ENCODE peak calls at places on chromosomes 4 and X, in five cellular contexts. V is ovary, D is upper lobe of right lung, E is left lung, J is lower lobe of right lung. I is an unnamed sample.

GRCh38 chrX:129359269-129359668 is 164.0 kb downstream of the SMARCA1 start:
- DNase-seq in J (no peak), E (no peak), V (no peak), D (no peak), I (no peak)

GRCh38 chrX:22527302-22527701 is 254.6 kb downstream of the CBLL2 start:
- DNase-seq in D (no peak), V (no peak), E (no peak), J (no peak), I (no peak)

GRCh38 chrX:13028871-13029336 is 15.5 kb downstream of the FAM9C start:
- DNase-seq in D (no peak), V (no peak), J (no peak), E (no peak), I (no peak)

GRCh38 chr4:40121515-40121914 is 64.9 kb downstream of the N4BP2 start:
- DNase-seq in D (no peak), E (no peak), V (no peak), J (no peak), I (no peak)

GRCh38 chr4:20318011-20318898 is 66.5 kb downstream of the SLIT2 start:
- DNase-seq in V (no peak), E (no peak), J (no peak), D (no peak), I (no peak)

GRCh38 chr4:156972370-156972980 is 876 bp upstream of the PDGFC start:
- DNase-seq in V (no peak), D (no peak), E (no peak), J (no peak), I (no peak)

GRCh38 chr4:1210971-1211370 is 38.0 kb downstream of the CTBP1 start:
- DNase-seq in J (peak; percentile 47), D (peak; percentile 58), V (peak; percentile 56), E (peak; percentile 31), I (no peak)

GRCh38 chr4:113760094-113760851 is 1.3 kb downstream of the CAMK2D start:
- DNase-seq in E (no peak), V (peak; percentile 50), J (peak; percentile 56), D (peak; percentile 67), I (peak; percentile 28)

GRCh38 chrX:128460835-128461234 is 408.6 kb upstream of the ACTRT1 start:
- DNase-seq in V (no peak), E (no peak), D (no peak), J (no peak), I (no peak)

GRCh38 chrX:55379396-55379795 is 72.5 kb upstream of the MAGEH1 start:
- DNase-seq in E (no peak), D (no peak), J (no peak), V (no peak), I (no peak)

GRCh38 chr4:117467404-117467803 is 382.0 kb upstream of the TRAM1L1 start:
- DNase-seq in J (no peak), D (no peak), E (no peak), V (no peak), I (no peak)

GRCh38 chrX:19747672-19748610 is 139.5 kb downstream of the SH3KBP1 start:
- DNase-seq in V (no peak), J (peak; percentile 39), E (no peak), D (no peak), I (peak; percentile 74)

GRCh38 chrX:36856849-36857248 is 151.3 kb upstream of the FAM47C start:
- DNase-seq in J (no peak), D (no peak), E (no peak), V (no peak), I (no peak)

GRCh38 chr4:70637239-70637920 is 8.8 kb downstream of the ENAM start:
- DNase-seq in V (no peak), J (no peak), E (no peak), D (no peak), I (no peak)

GRCh38 chr4:169249214-169249973 is 21.4 kb downstream of the SH3RF1 start:
- DNase-seq in J (no peak), V (no peak), D (no peak), E (no peak), I (no peak)

GRCh38 chr4:47213971-47214370 is 182.6 kb downstream of the GABRB1 start:
- DNase-seq in V (no peak), D (no peak), J (no peak), E (no peak), I (no peak)

GRCh38 chrX:13341491-13342101 is 21.7 kb upstream of the ATXN3L start:
- DNase-seq in E (no peak), V (no peak), D (no peak), J (no peak), I (peak; percentile 1)

GRCh38 chr4:136706942-136707341 is 825.4 kb downstream of the PCDH18 start:
- DNase-seq in E (no peak), D (no peak), V (no peak), J (no peak), I (no peak)

GRCh38 chrX:31268359-31268758 is 196.5 kb upstream of the FTHL17 start:
- DNase-seq in V (no peak), J (no peak), D (no peak), E (no peak), I (no peak)

GRCh38 chrX:124042042-124042441 is 80.5 kb downstream of the STAG2 start:
- DNase-seq in V (no peak), E (no peak), D (no peak), J (no peak), I (no peak)

GRCh38 chr4:24646777-24647460 is 62.6 kb upstream of the DHX15 start:
- DNase-seq in J (no peak), V (no peak), E (no peak), D (no peak), I (no peak)

GRCh38 chrX:13778916-13779315 is 38.0 kb downstream of the GPM6B start:
- DNase-seq in J (no peak), V (no peak), E (no peak), D (no peak), I (no peak)

GRCh38 chr4:37682701-37683401 is 3.3 kb downstream of the RELL1 start:
- DNase-seq in D (no peak), E (no peak), V (no peak), J (no peak), I (no peak)

GRCh38 chr4:10160280-10160856 is 43.8 kb upstream of the WDR1 start:
- DNase-seq in D (no peak), E (no peak), J (no peak), V (no peak), I (no peak)

DNA sequence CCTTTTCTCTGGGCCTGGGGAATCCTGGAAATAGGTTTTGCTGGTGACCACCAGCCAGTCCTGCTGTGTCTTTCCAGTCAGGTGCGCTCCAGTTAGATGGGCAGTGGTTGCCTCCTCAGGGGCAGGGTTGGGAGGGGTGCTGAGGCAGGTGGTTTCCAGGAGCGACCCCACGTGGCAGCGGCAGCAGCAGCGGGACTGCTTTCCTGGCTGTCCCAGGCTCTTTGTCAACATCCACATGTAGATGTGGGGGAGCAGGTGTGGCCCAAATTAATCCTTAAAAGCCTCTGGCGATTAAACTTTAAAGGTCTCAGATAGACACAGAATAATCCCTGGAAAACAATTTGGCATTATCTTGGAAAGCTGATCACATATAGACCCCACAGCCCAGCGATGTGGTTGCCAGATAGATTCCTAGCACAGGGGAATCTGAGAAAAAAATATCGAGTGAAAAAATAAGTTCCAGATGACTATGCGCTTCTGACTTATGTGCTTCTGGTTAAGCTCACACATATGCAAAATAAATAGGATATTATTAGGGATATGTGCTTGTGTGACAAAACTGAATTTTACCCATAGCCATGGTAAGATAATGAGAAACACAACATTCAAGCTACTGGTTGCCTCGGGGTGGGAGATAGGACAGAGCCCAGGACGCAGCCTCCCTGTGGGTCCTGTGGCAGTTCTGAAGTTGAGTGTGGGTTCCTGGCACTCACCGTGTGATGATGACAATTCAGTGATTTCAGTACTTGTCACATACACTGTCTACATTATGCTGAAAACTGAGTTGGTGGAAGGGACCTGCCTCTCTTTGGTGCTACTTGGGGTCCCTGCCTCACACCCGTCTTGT is 336.4 kb downstream of the ARHGAP10 start:
- DNase-seq in V (no peak), D (no peak), J (no peak), E (no peak), I (no peak)
- H3K27ac ChIP-seq in V (no peak overlapping the region), D (no peak overlapping the region), J (no peak overlapping the region), E (no peak overlapping the region), I (no peak overlapping the region)

GRCh38 chr4:8771258-8771590 is 100.4 kb downstream of the HMX1 start:
- DNase-seq in J (peak; percentile 37), E (peak; percentile 20), D (peak; percentile 50), V (no peak), I (no peak)
- H3K27me3 ChIP-seq in J (peaks cover 9% of the 10 kb centered on the region), E (no peaks in the 10 kb centered on the region), D (no peaks in the 10 kb centered on the region), V (no peaks in the 10 kb centered on the region), I (no peaks in the 10 kb centered on the region)

GRCh38 chrX:9351112-9351511 is 113.7 kb upstream of the TBL1X start:
- DNase-seq in V (no peak), J (no peak), D (no peak), E (no peak), I (no peak)

GRCh38 chrX:9352683-9353430 is 112.0 kb upstream of the TBL1X start:
- DNase-seq in V (no peak), J (peak; percentile 55), E (peak; percentile 62), D (no peak), I (no peak)

GRCh38 chrX:9352243-9352642 is 112.6 kb upstream of the TBL1X start:
- DNase-seq in E (no peak), V (no peak), J (no peak), D (no peak), I (no peak)

GRCh38 chrX:9354918-9355317 is 109.9 kb upstream of the TBL1X start:
- DNase-seq in V (no peak), E (no peak), D (no peak), J (no peak), I (no peak)

GRCh38 chrX:9349572-9350259 is 115.1 kb upstream of the TBL1X start:
- DNase-seq in D (no peak), V (no peak), J (no peak), E (no peak), I (no peak)
- TF ChIP-seq CTCF in D (no peak), V (no peak), J (no peak), E (no peak), I (no peak)

GRCh38 chr4:87025023-87025613 is 90.3 kb downstream of the AFF1 start:
- DNase-seq in V (no peak), J (no peak), E (no peak), D (no peak), I (no peak)

GRCh38 chr4:87029356-87029755 is 94.5 kb downstream of the AFF1 start:
- DNase-seq in D (no peak), J (no peak), V (no peak), E (no peak), I (no peak)

GRCh38 chr4:87024181-87024580 is 89.4 kb downstream of the AFF1 start:
- DNase-seq in V (no peak), J (no peak), D (no peak), E (no peak), I (no peak)

GRCh38 chr4:87025614-87026041 is 90.8 kb downstream of the AFF1 start:
- DNase-seq in E (no peak), V (no peak), J (no peak), D (no peak), I (no peak)

DNA sequence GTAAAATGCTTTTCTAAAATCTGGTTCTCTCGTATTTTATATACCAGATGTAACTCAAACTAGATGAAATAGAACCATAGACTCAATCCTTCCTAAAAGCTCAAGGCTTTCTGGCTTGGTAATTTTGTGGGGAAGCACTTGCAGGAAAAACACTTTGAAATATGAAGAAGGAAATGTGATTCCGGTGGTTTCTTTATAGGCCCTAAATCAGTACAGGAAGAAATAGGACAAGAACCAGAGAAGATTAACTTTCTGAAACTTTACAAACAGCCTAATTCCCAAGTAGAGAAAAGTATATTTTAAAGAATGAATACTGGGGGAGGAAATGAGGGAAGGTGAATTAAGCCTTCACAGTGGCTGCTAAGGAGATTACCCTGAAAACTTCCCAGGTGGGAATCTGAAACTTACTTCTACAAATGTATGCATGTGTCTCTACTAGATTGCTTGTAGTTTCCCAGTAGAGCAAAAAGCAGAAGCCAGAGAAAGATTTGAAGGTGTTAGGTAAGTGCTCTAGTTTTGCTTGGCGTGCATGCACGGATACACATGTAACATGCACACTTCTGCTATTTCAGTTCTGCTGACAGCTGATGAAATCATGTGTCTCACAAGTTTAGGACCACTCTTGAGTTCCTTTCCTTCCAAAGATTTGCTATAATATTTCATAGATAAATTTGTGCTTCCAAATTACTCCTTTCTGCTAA is 92.1 kb downstream of the AFF1 start:
- DNase-seq in V (no peak), D (no peak), J (no peak), E (no peak), I (no peak)
- H3K27ac ChIP-seq in V (no peak overlapping the region), D (no peak overlapping the region), J (no peak overlapping the region), E (peak overlapping the region; percentile 54), I (no peak overlapping the region)